ENCODE peak calls at places on chromosomes 2 and 18, in four cellular contexts. Q, F, X and O are unnamed samples.
A peak's percentile ranks its signal among the peaks of the same experiment; 100 is the strongest.

GRCh38 chr18:63788447-63789096 is 13.4 kb downstream of the SERPINB7 start:
- DNase-seq in X (no peak), Q (no peak), F (no peak), O (no peak)

GRCh38 chr18:25561923-25562322 is 210.0 kb upstream of the ZNF521 start:
- DNase-seq in F (no peak), Q (no peak), X (peak; percentile 35), O (no peak)

GRCh38 chr2:199456383-199457146 is 1.2 kb downstream of the SATB2 start:
- DNase-seq in F (no peak), X (peak; percentile 18), Q (no peak), O (no peak)

GRCh38 chr2:225041210-225041870 is 928 bp downstream of the DOCK10 start:
- DNase-seq in X (no peak), Q (no peak), F (no peak), O (no peak)

GRCh38 chr2:200435379-200435778 is 74.5 kb downstream of the KCTD18 start:
- DNase-seq in F (no peak), X (no peak), Q (no peak), O (no peak)

GRCh38 chr18:23828426-23828825 is 139.2 kb downstream of the LAMA3 start:
- DNase-seq in F (no peak), Q (peak; percentile 17), X (peak; percentile 23), O (no peak)

GRCh38 chr2:133484106-133484505 is 84.2 kb downstream of the NCKAP5 start:
- DNase-seq in Q (no peak), F (no peak), X (no peak), O (no peak)

GRCh38 chr2:237733677-237734300 is 64.8 kb upstream of the RBM44 start:
- DNase-seq in X (no peak), F (no peak), Q (no peak), O (no peak)

GRCh38 chr18:41695441-41695840 is 259.6 kb upstream of the PIK3C3 start:
- DNase-seq in Q (no peak), F (no peak), X (no peak), O (no peak)

GRCh38 chr18:31303771-31304170 is 14.2 kb upstream of the DSG1 start:
- DNase-seq in X (no peak), Q (no peak), F (no peak), O (no peak)

GRCh38 chr2:23689131-23689700 is 237.7 kb downstream of the ATAD2B start:
- DNase-seq in X (no peak), F (no peak), Q (no peak), O (no peak)

GRCh38 chr2:155714983-155715382 is 617.5 kb downstream of the NR4A2 start:
- DNase-seq in Q (no peak), F (no peak), X (no peak), O (no peak)

GRCh38 chr2:232137748-232138147 is 176.2 kb downstream of the DIS3L2 start:
- DNase-seq in Q (no peak), X (no peak), F (no peak), O (no peak)

GRCh38 chr2:100259991-100260390 is 62.3 kb downstream of the LONRF2 start:
- DNase-seq in X (no peak), Q (no peak), F (peak; percentile 40), O (no peak)

GRCh38 chr2:57859755-57860154 is 186.9 kb upstream of the VRK2 start:
- DNase-seq in Q (no peak), X (no peak), F (no peak), O (no peak)

GRCh38 chr2:2550856-2551255 is 219.8 kb upstream of the MYT1L start:
- DNase-seq in Q (no peak), F (no peak), X (no peak), O (no peak)

GRCh38 chr2:86221066-86221684 is 21.9 kb downstream of the MRPL35 start:
- DNase-seq in X (peak; percentile 80), F (no peak), Q (no peak), O (no peak)

GRCh38 chr18:41395695-41396094 is 559.3 kb upstream of the PIK3C3 start:
- DNase-seq in Q (no peak), X (no peak), F (no peak), O (no peak)

GRCh38 chr2:66390811-66391210 is 44.1 kb upstream of the MEIS1 start:
- DNase-seq in Q (no peak), X (no peak), F (no peak), O (no peak)

GRCh38 chr2:203532957-203533695 is 2.0 kb downstream of the RAPH1 start:
- DNase-seq in X (no peak), F (no peak), Q (no peak), O (no peak)

GRCh38 chr2:196983934-196984333 is 57.4 kb upstream of the PGAP1 start:
- DNase-seq in X (no peak), Q (no peak), F (no peak), O (no peak)

GRCh38 chr2:20224716-20225293 is at the start of gene SDC1:
- DNase-seq in Q (no peak), X (peak; percentile 43), F (peak; percentile 80), O (no peak)

GRCh38 chr2:151114934-151115333 is 146.7 kb downstream of the RBM43 start:
- DNase-seq in X (no peak), F (no peak), Q (no peak), O (no peak)

GRCh38 chr2:159317392-159318088 is 31.0 kb upstream of the WDSUB1 start:
- DNase-seq in X (no peak), F (no peak), Q (no peak), O (no peak)
- H3K36me3 ChIP-seq in X (no peaks in the 10 kb centered on the region), F (peaks cover 54% of the 10 kb centered on the region), Q (peaks cover 36% of the 10 kb centered on the region), O (peaks cover 7% of the 10 kb centered on the region)

GRCh38 chr2:207902822-207903221 is 122.5 kb downstream of the PLEKHM3 start:
- DNase-seq in F (no peak), Q (no peak), X (no peak), O (no peak)

GRCh38 chr2:207901847-207902246 is 123.5 kb downstream of the PLEKHM3 start:
- DNase-seq in Q (no peak), X (no peak), F (no peak), O (no peak)

GRCh38 chr2:207905546-207905945 is 119.8 kb downstream of the PLEKHM3 start:
- DNase-seq in X (no peak), F (no peak), Q (no peak), O (no peak)

GRCh38 chr2:207901401-207901800 is 123.9 kb downstream of the PLEKHM3 start:
- DNase-seq in F (no peak), Q (no peak), X (no peak), O (no peak)

DNA sequence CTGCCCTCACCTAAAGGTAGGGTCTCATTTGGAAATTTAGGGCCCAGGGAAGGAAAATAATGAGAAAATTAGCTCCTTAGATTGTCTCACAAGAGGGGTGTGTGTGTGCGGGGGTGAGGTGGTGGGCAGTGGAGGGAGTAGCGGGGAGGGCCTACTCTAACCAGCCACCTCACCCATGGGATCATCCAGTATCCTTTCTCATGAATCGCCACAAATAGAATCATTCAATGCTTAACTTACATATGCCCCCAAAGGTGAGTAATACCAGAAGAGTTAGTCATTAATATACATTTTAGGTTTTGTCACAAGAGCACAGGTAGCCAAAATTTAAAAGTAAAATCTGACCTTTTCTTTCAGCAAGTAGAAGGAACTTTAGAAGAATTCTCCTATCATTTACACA is 122.1 kb downstream of the PLEKHM3 start:
- DNase-seq in X (no peak), F (no peak), Q (no peak), O (no peak)
- H3K4me1 ChIP-seq in X (no peaks in the 10 kb centered on the region), F (no peaks in the 10 kb centered on the region), Q (no peaks in the 10 kb centered on the region), O (no peaks in the 10 kb centered on the region)

GRCh38 chr18:74546007-74546406 is 11.7 kb downstream of the CNDP1 start:
- DNase-seq in X (no peak), Q (no peak), F (no peak), O (no peak)

GRCh38 chr18:74551936-74552555 is 17.7 kb downstream of the CNDP1 start:
- DNase-seq in Q (peak; percentile 95), F (peak; percentile 90), X (peak; percentile 70), O (peak; percentile 40)

GRCh38 chr18:74546751-74547530 is 12.6 kb downstream of the CNDP1 start:
- DNase-seq in Q (no peak), X (no peak), F (no peak), O (no peak)

GRCh38 chr18:74549591-74550104 is 15.3 kb downstream of the CNDP1 start:
- DNase-seq in Q (no peak), X (no peak), F (no peak), O (no peak)

GRCh38 chr18:74550886-74551285 is 16.6 kb downstream of the CNDP1 start:
- DNase-seq in F (no peak), X (no peak), Q (no peak), O (no peak)
- TF ChIP-seq POLR2A in F (no peak), X (no peak), Q (no peak), O (no peak)

DNA sequence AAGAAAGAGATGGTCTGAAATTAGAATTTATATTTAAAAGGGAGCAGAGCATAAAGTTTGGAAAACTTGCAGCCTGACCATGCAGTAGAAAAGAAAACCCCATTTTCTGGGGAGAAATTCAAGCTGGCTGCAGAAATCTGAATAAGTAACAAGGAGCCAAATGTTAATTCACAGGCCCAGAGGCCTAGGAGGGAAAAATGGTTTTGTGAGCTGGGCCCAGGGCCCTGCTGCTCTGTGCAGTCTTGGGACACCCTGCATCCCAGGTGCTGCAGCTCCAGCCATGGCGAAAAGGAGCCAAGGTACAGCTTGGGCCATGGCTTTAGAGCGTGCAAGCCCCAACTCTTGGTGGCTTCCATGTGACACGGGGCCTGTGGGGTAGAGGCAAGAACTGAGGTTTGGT is 41.3 kb downstream of the CFAP36 start:
- DNase-seq in F (no peak), Q (no peak), X (no peak), O (no peak)
- H3K36me3 ChIP-seq in F (peaks cover 79% of the 10 kb centered on the region), Q (peaks cover 86% of the 10 kb centered on the region), X (peaks cover 81% of the 10 kb centered on the region), O (no peaks in the 10 kb centered on the region)

GRCh38 chr2:97931851-97932211 is 63.9 kb downstream of the TMEM131 start:
- DNase-seq in F (no peak), X (no peak), Q (no peak), O (no peak)

GRCh38 chr2:97936199-97936598 is 59.5 kb downstream of the TMEM131 start:
- DNase-seq in F (no peak), X (no peak), Q (no peak), O (peak; percentile 88)

GRCh38 chr2:97931118-97931850 is 64.5 kb downstream of the TMEM131 start:
- DNase-seq in X (no peak), F (no peak), Q (no peak), O (no peak)

GRCh38 chr2:97932975-97933662 is 62.6 kb downstream of the TMEM131 start:
- DNase-seq in X (no peak), F (no peak), Q (no peak), O (no peak)

DNA sequence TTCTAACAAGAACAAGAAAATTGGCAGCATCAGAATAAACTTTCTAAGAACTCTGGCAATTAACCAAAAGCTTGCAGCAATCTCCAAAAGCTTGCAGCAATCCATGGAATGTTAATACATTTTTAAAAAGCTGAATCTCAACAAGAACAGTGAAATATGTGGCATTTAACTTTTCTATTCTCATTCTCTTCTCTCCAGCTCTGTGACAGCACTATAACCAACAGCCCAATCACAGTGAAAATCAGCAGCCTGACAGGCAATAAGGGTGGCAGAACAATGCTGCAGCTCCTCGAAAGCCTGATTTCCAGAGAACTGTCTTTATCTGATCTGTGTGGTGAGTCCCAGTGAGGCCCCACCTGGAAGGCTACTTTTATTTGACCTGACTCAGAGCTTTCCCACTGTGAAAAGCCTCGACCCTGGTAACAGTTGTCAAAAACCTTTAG is 60.0 kb downstream of the TMEM131 start:
- DNase-seq in X (no peak), Q (no peak), F (no peak), O (no peak)
- H3K4me1 ChIP-seq in X (no peaks in the 10 kb centered on the region), Q (peaks cover 44% of the 10 kb centered on the region), F (peaks cover 34% of the 10 kb centered on the region), O (peaks cover 71% of the 10 kb centered on the region)

GRCh38 chr2:6917071-6917760 is at the start of gene RNF144A:
- DNase-seq in X (peak; percentile 92), F (no peak), Q (no peak), O (no peak)
- TF ChIP-seq POLR2A in X (no peak), F (no peak), Q (no peak), O (peak; percentile 63)